ENCODE peak calls at places on chromosomes 13 and 19, in six cellular contexts. D is RWPE1; Z is activated T-helper 1 cell treated with anti-CD3 and anti-CD28 coated beads, Interleukin-12 subunit alpha, Interleukin-12 subunit beta, Interleukin-2, Interleukin-4 antibody, amounts not matched to agents 30 ng/mL and 10 ng/mL and 1 ng/mL, durations not matched to agents 14 hours and 24 hours and 36 hours; M is Right ventricle myocardium superior; Y is transverse colon; W is effector memory CD4-positive, alpha-beta T cell. K is an unnamed sample.

GRCh38 chr19:8373867-8374813 is 10.2 kb downstream of the ANGPTL4 start:
- DNase-seq in M (peak; percentile 70), Y (peak; percentile 56), Z (no peak), D (no peak), W (no peak), K (no peak)

GRCh38 chr13:47036291-47037008 is 139.6 kb upstream of the HTR2A start:
- DNase-seq in M (no peak), Z (no peak), Y (no peak), D (no peak), W (no peak), K (no peak)

GRCh38 chr13:51557875-51558604 is 26.2 kb upstream of the WDFY2 start:
- DNase-seq in M (no peak), Z (no peak), Y (no peak), W (no peak), D (peak; percentile 80), K (peak; percentile 87)

GRCh38 chr19:4969772-4970531 is 1.0 kb downstream of the KDM4B start:
- DNase-seq in W (no peak), Z (peak; percentile 5), Y (no peak), D (no peak), M (no peak), K (peak; percentile 40)

GRCh38 chr13:46668302-46668720 is 115.3 kb downstream of the LRCH1 start:
- DNase-seq in W (no peak), M (peak; percentile 62), D (peak; percentile 10), Y (no peak), Z (peak; percentile 18), K (peak; percentile 93)

GRCh38 chr19:24099829-24100228 is 12.8 kb downstream of the ZNF254 start:
- DNase-seq in M (no peak), W (no peak), D (no peak), Y (no peak), Z (no peak), K (no peak)

GRCh38 chr19:41792513-41793413 is 3.6 kb upstream of the CEACAM3 start:
- DNase-seq in Z (peak; percentile 45), D (no peak), Y (peak; percentile 63), M (peak; percentile 70), W (no peak), K (peak; percentile 33)

GRCh38 chr19:3433313-3433712 is 47.0 kb downstream of the SMIM24 start:
- DNase-seq in Y (no peak), D (no peak), Z (no peak), W (no peak), M (no peak), K (no peak)

GRCh38 chr13:42883142-42883541 is 101.8 kb downstream of the FAM216B start:
- DNase-seq in Z (no peak), M (no peak), D (no peak), W (no peak), Y (no peak), K (peak; percentile 27)

GRCh38 chr13:108269601-108270328 is at the start of gene TNFSF13B:
- DNase-seq in M (peak; percentile 68), Z (peak; percentile 32), D (no peak), W (peak; percentile 18), Y (peak; percentile 57), K (peak; percentile 43)

GRCh38 chr13:43246382-43246781 is 223.0 kb downstream of the DNAJC15 start:
- DNase-seq in Z (no peak), W (no peak), D (no peak), Y (no peak), M (no peak), K (no peak)

GRCh38 chr19:38252935-38253691 is 3.1 kb downstream of the PPP1R14A start:
- DNase-seq in W (no peak), D (no peak), M (peak; percentile 48), Z (no peak), Y (no peak), K (no peak)

GRCh38 chr13:30796132-30796832 is 60.9 kb downstream of the ALOX5AP start:
- DNase-seq in D (peak; percentile 56), Z (no peak), W (peak; percentile 4), Y (no peak), M (no peak), K (peak; percentile 85)

GRCh38 chr19:1169921-1170885 is 3.9 kb downstream of the SBNO2 start:
- DNase-seq in Z (no peak), D (peak; percentile 76), M (no peak), Y (peak; percentile 54), W (no peak), K (peak; percentile 76)

GRCh38 chr19:18507021-18507726 is 14.7 kb downstream of the ELL start:
- DNase-seq in M (peak; percentile 76), D (no peak), Z (no peak), W (peak; percentile 40), Y (peak; percentile 63), K (peak; percentile 46)

GRCh38 chr13:76965759-76966421 is 17.6 kb downstream of the ACOD1 start:
- DNase-seq in M (peak; percentile 72), W (no peak), D (peak; percentile 46), Z (no peak), Y (peak; percentile 14), K (peak; percentile 87)

GRCh38 chr13:112772929-112773328 is 83.1 kb downstream of the ATP11A start:
- DNase-seq in M (no peak), Y (peak; percentile 31), W (no peak), Z (no peak), D (no peak), K (no peak)

GRCh38 chr19:13043285-13043684 is 48.0 kb downstream of the NFIX start:
- DNase-seq in M (no peak), W (no peak), Y (no peak), D (no peak), Z (no peak), K (no peak)

GRCh38 chr13:98480915-98481510 is 95.9 kb downstream of the STK24 start:
- DNase-seq in D (no peak), Y (peak; percentile 46), M (peak; percentile 62), W (no peak), Z (no peak), K (no peak)

GRCh38 chr13:48156466-48156865 is 61.6 kb upstream of the MED4 start:
- DNase-seq in W (peak; percentile 63), D (no peak), Y (peak; percentile 51), Z (peak; percentile 59), M (peak; percentile 54), K (no peak)

GRCh38 chr19:8569066-8569761 is 8.0 kb downstream of the MYO1F start:
- DNase-seq in W (peak; percentile 63), D (peak; percentile 42), Z (peak; percentile 78), M (peak; percentile 61), Y (peak; percentile 62), K (peak; percentile 95)

GRCh38 chr13:50589139-50589538 is 254.4 kb downstream of the DLEU7 start:
- DNase-seq in W (no peak), D (peak; percentile 37), Y (no peak), M (no peak), Z (no peak), K (peak; percentile 97)

GRCh38 chr13:111336666-111337065 is 16.2 kb downstream of the TEX29 start:
- DNase-seq in Z (no peak), D (no peak), M (no peak), W (no peak), Y (no peak), K (no peak)

GRCh38 chr19:49799798-49800376 is 13.2 kb downstream of the FUZ start:
- DNase-seq in D (no peak), Y (no peak), W (no peak), Z (no peak), M (no peak), K (no peak)

GRCh38 chr19:29111581-29111980 is 101.4 kb downstream of the UQCRFS1 start:
- DNase-seq in W (no peak), Y (no peak), D (no peak), Z (no peak), M (peak; percentile 54), K (no peak)

GRCh38 chr13:83881031-83881727 is 1.1 kb downstream of the SLITRK1 start:
- DNase-seq in Y (no peak), M (no peak), Z (no peak), W (no peak), D (no peak), K (peak; percentile 9)

GRCh38 chr13:21481359-21481758 is 22.3 kb upstream of the ZDHHC20 start:
- DNase-seq in Z (no peak), W (no peak), M (no peak), Y (no peak), D (no peak), K (peak; percentile 20)

GRCh38 chr19:11422163-11423068 is 3.3 kb upstream of the RGL3 start:
- DNase-seq in Y (peak; percentile 87), D (peak; percentile 94), W (peak; percentile 61), Z (peak; percentile 67), M (peak; percentile 88), K (peak; percentile 80)

GRCh38 chr13:55566334-55566733 is 1574.4 kb upstream of the PRR20A start:
- DNase-seq in W (no peak), Z (no peak), Y (no peak), D (no peak), M (no peak), K (no peak)

GRCh38 chr19:46919324-46919723 is 58.5 kb downstream of the ARHGAP35 start:
- DNase-seq in D (no peak), Z (no peak), W (no peak), M (no peak), Y (no peak), K (peak; percentile 71)